ENCODE peak calls at places on chromosomes 7 and 10, in seven cellular contexts. P, V, W, B, I, K and Q are unnamed samples.

GRCh38 chr10:27319752-27320561 is 79.4 kb upstream of the ACBD5 start:
- DNase-seq in P (no peak), V (peak; percentile 61), W (no peak), B (no peak), I (peak; percentile 52), K (peak; percentile 60), Q (peak; percentile 64)

GRCh38 chr10:50310560-50311174 is 59.4 kb upstream of the ASAH2 start:
- DNase-seq in P (no peak), V (peak; percentile 86), W (no peak), B (no peak), I (no peak), K (no peak), Q (no peak)

GRCh38 chr10:83871486-83872081 is 267.7 kb upstream of the GHITM start:
- DNase-seq in P (peak; percentile 17), V (peak; percentile 77), W (peak; percentile 68), B (peak; percentile 41), I (peak; percentile 44), K (peak; percentile 63), Q (peak; percentile 72)

GRCh38 chr7:25913574-25914224 is 238.3 kb upstream of the NFE2L3 start:
- DNase-seq in P (no peak), V (no peak), W (no peak), B (no peak), I (no peak), K (no peak), Q (no peak)

GRCh38 chr7:140041626-140042385 is 20.9 kb downstream of the PARP12 start:
- DNase-seq in P (no peak), V (no peak), W (no peak), B (no peak), I (no peak), K (no peak), Q (no peak)

GRCh38 chr10:36559990-36560389 is 565.4 kb upstream of the ANKRD30A start:
- DNase-seq in P (no peak), V (no peak), W (no peak), B (no peak), I (no peak), K (no peak), Q (no peak)

GRCh38 chr10:50567384-50567783 is 56.4 kb downstream of the SGMS1 start:
- DNase-seq in P (no peak), V (no peak), W (no peak), B (no peak), I (no peak), K (no peak), Q (no peak)

GRCh38 chr7:159015081-159015893 is 129.4 kb downstream of the VIPR2 start:
- DNase-seq in P (no peak), V (no peak), W (peak; percentile 95), B (no peak), I (no peak), K (peak; percentile 87), Q (peak; percentile 77)

GRCh38 chr10:76453328-76453727 is 1021.9 kb downstream of the LRMDA start:
- DNase-seq in P (no peak), V (no peak), W (no peak), B (no peak), I (no peak), K (no peak), Q (no peak)

GRCh38 chr7:134552105-134552504 is 3.2 kb downstream of the AKR1B15 start:
- DNase-seq in P (no peak), V (no peak), W (no peak), B (no peak), I (no peak), K (no peak), Q (no peak)

GRCh38 chr7:44306608-44307007 is 18.8 kb downstream of the CAMK2B start:
- DNase-seq in P (no peak), V (no peak), W (no peak), B (no peak), I (no peak), K (no peak), Q (peak; percentile 40)

GRCh38 chr10:69503001-69503895 is 52.0 kb downstream of the TSPAN15 start:
- DNase-seq in P (no peak), V (no peak), W (no peak), B (no peak), I (no peak), K (peak; percentile 9), Q (no peak)

GRCh38 chr7:112995091-112995824 is 91.4 kb downstream of the GPR85 start:
- DNase-seq in P (no peak), V (no peak), W (no peak), B (no peak), I (no peak), K (peak; percentile 46), Q (no peak)

GRCh38 chr10:36802523-36803153 is 322.8 kb upstream of the ANKRD30A start:
- DNase-seq in P (no peak), V (no peak), W (no peak), B (no peak), I (no peak), K (peak; percentile 58), Q (no peak)

GRCh38 chr10:114140036-114140435 is 34.0 kb downstream of the CCDC186 start:
- DNase-seq in P (no peak), V (no peak), W (no peak), B (no peak), I (no peak), K (no peak), Q (no peak)